ENCODE peak calls at places on chromosomes 4 and X, in eight cellular contexts. I is fibroblast of lung, J is WERI-Rb-1, W is heart left ventricle, Z is thoracic aorta, Y is tibial nerve, X is astrocyte, N is body of pancreas. H is an unnamed sample. For H3K9me3, the result is how much of the 10 kb centered on the place peaks cover.

GRCh38 chr4:40182979-40183378 is 13.9 kb upstream of the RHOH start:
- DNase-seq in I (no peak), J (no peak), W (no peak), Z (no peak), Y (no peak), X (no peak), N (no peak), H (no peak)

GRCh38 chr4:90495211-90495610 is 368.0 kb downstream of the CCSER1 start:
- DNase-seq in I (no peak), J (peak), W (no peak), Z (no peak), Y (no peak), X (no peak), N (no peak), H (no peak)

GRCh38 chr4:85812776-85813175 is 337.8 kb downstream of the ARHGAP24 start:
- DNase-seq in I (peak), J (no peak), W (no peak), Z (no peak), Y (no peak), X (peak), N (no peak), H (no peak)

GRCh38 chr4:82799006-82799881 is 648 bp upstream of the SCD5 start:
- DNase-seq in I (no peak), J (peak), W (no peak), Z (no peak), Y (no peak), X (no peak), N (peak), H (no peak)

GRCh38 chrX:119482497-119483480 is 14.5 kb downstream of the SLC25A5 start:
- DNase-seq in I (peak), J (no peak), W (peak), Z (no peak), Y (peak), X (peak), N (peak), H (no peak)

GRCh38 chr4:82611982-82612381 is 50.2 kb upstream of the TMEM150C start:
- DNase-seq in I (no peak), J (no peak), W (no peak), Z (no peak), Y (no peak), X (no peak), N (no peak), H (no peak)

GRCh38 chr4:158758142-158758541 is 10.7 kb upstream of the FNIP2 start:
- DNase-seq in I (peak), J (no peak), W (no peak), Z (no peak), Y (no peak), X (peak), N (no peak), H (no peak)

GRCh38 chr4:139858436-139859225 is 193.0 kb downstream of the MGST2 start:
- DNase-seq in I (peak), J (no peak), W (no peak), Z (no peak), Y (no peak), X (no peak), N (no peak), H (no peak)

GRCh38 chr4:98571161-98571786 is 87.1 kb downstream of the TSPAN5 start:
- DNase-seq in I (no peak), J (no peak), W (no peak), Z (no peak), Y (no peak), X (no peak), N (no peak), H (no peak)

GRCh38 chr4:106614446-106614845 is 245.9 kb upstream of the GIMD1 start:
- DNase-seq in I (peak), J (no peak), W (no peak), Z (no peak), Y (no peak), X (peak), N (no peak), H (no peak)

GRCh38 chrX:47148946-47149345 is 3.9 kb downstream of the RBM10 start:
- DNase-seq in I (no peak), J (no peak), W (no peak), Z (no peak), Y (no peak), X (no peak), N (no peak), H (no peak)

GRCh38 chr4:30553721-30554120 is 166.4 kb upstream of the PCDH7 start:
- DNase-seq in I (peak), J (no peak), W (no peak), Z (no peak), Y (no peak), X (peak), N (no peak), H (no peak)

GRCh38 chrX:54357414-54358377 is at the start of gene WNK3:
- DNase-seq in I (peak), J (peak), W (peak), Z (peak), Y (peak), X (peak), N (peak), H (peak)

GRCh38 chr4:97786306-97786920 is 356.9 kb downstream of the STPG2 start:
- DNase-seq in I (no peak), J (no peak), W (no peak), Z (no peak), Y (no peak), X (no peak), N (no peak), H (no peak)

GRCh38 chrX:23334536-23334870 is at the start of gene PTCHD1:
- DNase-seq in I (no peak), J (no peak), W (no peak), Z (no peak), Y (no peak), X (no peak), N (no peak), H (no peak)

GRCh38 chrX:16310326-16310725 is 143.0 kb downstream of the MAGEB17 start:
- DNase-seq in I (no peak), J (no peak), W (no peak), Z (no peak), Y (no peak), X (no peak), N (no peak), H (no peak)

GRCh38 chrX:73965833-73966232 is 338.1 kb upstream of the ZCCHC13 start:
- DNase-seq in I (no peak), J (no peak), W (no peak), Z (no peak), Y (no peak), X (no peak), N (no peak), H (no peak)

GRCh38 chr4:86060341-86060740 is 299.5 kb downstream of the MAPK10 start:
- DNase-seq in I (no peak), J (no peak), W (no peak), Z (no peak), Y (no peak), X (no peak), N (no peak), H (no peak)

GRCh38 chr4:159673221-159673620 is 570.3 kb downstream of the RAPGEF2 start:
- DNase-seq in I (no peak), J (no peak), W (no peak), Z (no peak), Y (no peak), X (no peak), N (no peak), H (no peak)

GRCh38 chr4:148057425-148058020 is 325.6 kb downstream of the ARHGAP10 start:
- DNase-seq in I (no peak), J (no peak), W (no peak), Z (no peak), Y (no peak), X (no peak), N (no peak), H (no peak)

GRCh38 chr4:165398570-165398969 is 19.8 kb downstream of the CPE start:
- DNase-seq in I (peak), J (peak), W (no peak), Z (no peak), Y (no peak), X (peak), N (peak), H (no peak)

GRCh38 chrX:78643106-78643505 is 16.0 kb downstream of the RTL3 start:
- DNase-seq in I (peak), J (no peak), W (no peak), Z (no peak), Y (no peak), X (peak), N (no peak), H (no peak)

GRCh38 chrX:78643874-78644273 is 15.3 kb downstream of the RTL3 start:
- DNase-seq in I (no peak), J (no peak), W (no peak), Z (no peak), Y (no peak), X (no peak), N (no peak), H (no peak)
- H3K9me3 ChIP-seq in I (under half), J (under half), W (under half), Z (under half), Y (under half), X (under half), N (under half), H (under half)

GRCh38 chr4:6470502-6471302 is 1.7 kb downstream of the PPP2R2C start:
- DNase-seq in I (peak), J (no peak), W (peak), Z (no peak), Y (peak), X (peak), N (peak), H (peak)
- H3K4me3 ChIP-seq in I (no peak), J (peak), W (peak), Z (peak), Y (no peak), X (peak), N (no peak), H (peak)

GRCh38 chrX:51860679-51861078 is 32.7 kb upstream of the MAGED1 start:
- DNase-seq in I (peak), J (peak), W (no peak), Z (no peak), Y (peak), X (peak), N (peak), H (no peak)
- H3K9me3 ChIP-seq in I (under half), J (under half), W (under half), Z (under half), Y (under half), X (under half), N (under half), H (under half)

GRCh38 chrX:17591741-17592110 is 145.6 kb upstream of the SCML1 start:
- DNase-seq in I (peak), J (no peak), W (no peak), Z (no peak), Y (no peak), X (peak), N (no peak), H (no peak)
- H3K4me3 ChIP-seq in I (no peak), J (no peak), W (no peak), Z (peak), Y (no peak), X (peak), N (no peak), H (peak)

DNA sequence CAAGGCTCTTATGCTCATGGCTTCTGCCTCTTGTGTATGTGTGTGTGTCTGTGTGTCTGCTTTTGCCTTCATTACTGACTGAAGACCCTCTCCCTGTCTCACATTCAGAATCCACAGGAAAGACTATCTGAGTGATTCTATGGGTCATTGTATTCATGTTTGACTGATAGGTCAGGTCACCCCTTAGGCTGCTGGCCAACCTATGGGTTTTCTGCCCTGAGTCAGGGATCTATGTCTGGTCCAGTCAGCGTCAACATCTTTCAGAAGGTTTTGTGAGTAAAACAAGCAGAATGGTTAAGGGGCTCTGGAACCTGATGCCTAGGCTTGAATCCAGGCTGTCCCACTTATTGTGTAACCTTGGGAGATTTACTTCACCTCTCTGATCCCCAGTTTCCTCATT is 30.5 kb downstream of the NHSL2 start:
- DNase-seq in I (peak), J (no peak), W (no peak), Z (no peak), Y (no peak), X (peak), N (no peak), H (no peak)
- H3K9me3 ChIP-seq in I (under half), J (under half), W (under half), Z (under half), Y (under half), X (under half), N (under half), H (under half)

GRCh38 chr4:6198768-6199343 is 1.5 kb downstream of the JAKMIP1 start:
- DNase-seq in I (peak), J (peak), W (no peak), Z (no peak), Y (no peak), X (no peak), N (peak), H (no peak)
- H3K4me3 ChIP-seq in I (no peak), J (no peak), W (no peak), Z (peak), Y (no peak), X (no peak), N (no peak), H (peak)

GRCh38 chr4:11366859-11367258 is 61.8 kb downstream of the HS3ST1 start:
- DNase-seq in I (no peak), J (no peak), W (no peak), Z (no peak), Y (no peak), X (no peak), N (no peak), H (no peak)

GRCh38 chr4:11367371-11367770 is 61.3 kb downstream of the HS3ST1 start:
- DNase-seq in I (peak), J (no peak), W (peak), Z (no peak), Y (peak), X (peak), N (peak), H (no peak)

GRCh38 chr4:11368701-11369115 is 60.0 kb downstream of the HS3ST1 start:
- DNase-seq in I (no peak), J (no peak), W (no peak), Z (no peak), Y (no peak), X (no peak), N (no peak), H (no peak)

GRCh38 chr4:11365039-11365438 is 63.7 kb downstream of the HS3ST1 start:
- DNase-seq in I (no peak), J (no peak), W (no peak), Z (no peak), Y (no peak), X (no peak), N (no peak), H (no peak)
- H3K9me3 ChIP-seq in I (under half), J (under half), W (under half), Z (under half), Y (under half), X (under half), N (under half), H (under half)

DNA sequence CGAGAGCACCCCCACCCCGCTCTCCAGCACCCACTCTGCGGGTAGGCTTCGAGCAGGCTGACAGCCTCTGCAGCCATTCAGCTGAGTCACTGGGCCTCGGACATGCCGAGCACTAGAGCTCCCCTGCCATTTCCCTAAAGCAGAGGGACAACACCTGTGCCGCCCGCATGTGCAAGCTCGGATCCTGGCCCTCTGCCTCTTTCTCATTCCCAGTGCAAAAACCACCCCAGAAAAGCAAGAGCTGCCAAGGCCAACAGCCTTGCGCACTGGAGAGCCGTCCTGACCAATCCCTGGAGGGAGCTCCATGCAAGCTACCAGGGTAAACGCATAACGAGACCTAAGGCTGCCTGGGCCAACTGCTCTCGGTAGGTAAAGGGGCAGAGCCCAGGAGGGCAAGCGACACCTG is 5.3 kb downstream of the HCFC1 start:
- DNase-seq in I (peak), J (no peak), W (no peak), Z (no peak), Y (no peak), X (peak), N (peak), H (no peak)
- H3K4me3 ChIP-seq in I (no peak), J (no peak), W (no peak), Z (peak), Y (no peak), X (no peak), N (no peak), H (peak)

GRCh38 chrX:63430026-63430425 is 78.9 kb upstream of the SPIN4 start:
- DNase-seq in I (no peak), J (no peak), W (no peak), Z (no peak), Y (no peak), X (no peak), N (no peak), H (no peak)
- H3K9me3 ChIP-seq in I (under half), J (under half), W (under half), Z (under half), Y (under half), X (under half), N (under half), H (under half)